ENCODE peak calls at places on chromosome X, in eight cellular contexts. Y, N, U, T, F, W, J and C are unnamed samples.

GRCh38 chrX:110304371-110304770 is 13.5 kb downstream of the AMMECR1 start:
- DNase-seq in W (no peak), N (no peak), J (no peak), T (no peak), U (no peak), Y (no peak), F (no peak), C (no peak)

GRCh38 chrX:96770315-96770714 is 85.7 kb downstream of the DIAPH2 start:
- DNase-seq in N (no peak), W (no peak), Y (peak; percentile 18), T (peak; percentile 48), F (no peak), J (no peak), U (peak; percentile 16), C (peak; percentile 1)

GRCh38 chrX:12118134-12118533 is 20.1 kb upstream of the FRMPD4 start:
- DNase-seq in N (no peak), U (no peak), Y (peak; percentile 35), J (no peak), F (no peak), T (no peak), W (no peak), C (peak; percentile 52)

GRCh38 chrX:3522016-3522690 is 175.7 kb upstream of the MXRA5 start:
- DNase-seq in T (peak; percentile 2), J (no peak), U (peak; percentile 47), N (no peak), W (no peak), Y (peak; percentile 82), F (no peak), C (peak; percentile 55)

GRCh38 chrX:102604327-102604726 is 5.0 kb downstream of the ARMCX5 start:
- DNase-seq in U (no peak), F (no peak), Y (no peak), N (no peak), W (no peak), T (no peak), J (no peak), C (no peak)

GRCh38 chrX:24493740-24494543 is 28.9 kb downstream of the PDK3 start:
- DNase-seq in Y (no peak), J (no peak), T (no peak), N (no peak), U (no peak), F (peak; percentile 31), W (no peak), C (no peak)

GRCh38 chrX:102720237-102721168 is at the start of gene GPRASP3:
- DNase-seq in Y (peak; percentile 75), N (peak; percentile 89), T (peak; percentile 82), F (peak; percentile 77), U (peak; percentile 71), W (peak; percentile 80), J (peak; percentile 71), C (peak; percentile 67)

GRCh38 chrX:34563809-34564208 is 93.3 kb downstream of the TMEM47 start:
- DNase-seq in U (no peak), J (no peak), Y (no peak), W (no peak), T (no peak), F (no peak), N (no peak), C (peak; percentile 4)

GRCh38 chrX:31178769-31179125 is 106.9 kb upstream of the FTHL17 start:
- DNase-seq in U (no peak), Y (no peak), T (no peak), F (no peak), W (no peak), N (no peak), J (no peak), C (no peak)

GRCh38 chrX:73468376-73468775 is 21.5 kb downstream of the CDX4 start:
- DNase-seq in J (no peak), W (no peak), T (no peak), U (no peak), F (no peak), N (no peak), Y (no peak), C (no peak)

GRCh38 chrX:10781847-10782530 is 161.6 kb upstream of the MID1 start:
- DNase-seq in T (no peak), N (no peak), F (no peak), W (no peak), Y (no peak), J (no peak), U (no peak), C (no peak)

GRCh38 chrX:2445662-2446623 is 54.8 kb downstream of the DHRSX start:
- DNase-seq in Y (no peak), W (no peak), T (no peak), F (no peak), J (no peak), U (no peak), N (no peak), C (no peak)

GRCh38 chrX:7139202-7140081 is 8.1 kb upstream of the STS start:
- DNase-seq in U (peak; percentile 70), F (no peak), J (no peak), Y (peak; percentile 92), T (peak; percentile 76), W (no peak), N (no peak), C (peak; percentile 85)